ENCODE peak calls at places on chromosomes 7 and 10, in six cellular contexts. F is anterior cingulate cortex, M is DMS79 treated with DMSO at 0.1 percent for 48 hours, A is left ventricle myocardium inferior, N is activated T-helper 1 cell treated with Interleukin-2 at 50 U/mL for 16 hours, T is GM23338. Q is an unnamed sample.

GRCh38 chr7:27277628-27278027 is 35.0 kb downstream of the EVX1 start:
- DNase-seq in M (no peak), T (peak; percentile 25), N (no peak), F (no peak), A (no peak), Q (no peak)

GRCh38 chr10:58573970-58574538 is 61.4 kb downstream of the BICC1 start:
- DNase-seq in M (no peak), T (no peak), A (no peak), N (no peak), F (no peak), Q (no peak)

GRCh38 chr7:139727151-139727705 is 50.6 kb downstream of the HIPK2 start:
- DNase-seq in F (no peak), M (peak; percentile 36), A (no peak), N (no peak), T (no peak), Q (no peak)

GRCh38 chr7:17902599-17902998 is 37.7 kb downstream of the SNX13 start:
- DNase-seq in N (no peak), T (peak; percentile 75), A (no peak), M (no peak), F (no peak), Q (no peak)

GRCh38 chr7:81908220-81908619 is 138.4 kb upstream of the HGF start:
- DNase-seq in T (no peak), M (no peak), A (no peak), F (no peak), N (no peak), Q (no peak)

GRCh38 chr7:102872460-102872859 is 40.3 kb upstream of the LRRC17 start:
- DNase-seq in F (no peak), A (no peak), M (no peak), T (no peak), N (no peak), Q (no peak)

GRCh38 chr10:103852189-103852711 is 3.1 kb downstream of the SH3PXD2A start:
- DNase-seq in T (no peak), M (no peak), A (peak; percentile 58), F (no peak), N (no peak), Q (no peak)

GRCh38 chr7:51802698-51803097 is 486.1 kb upstream of the COBL start:
- DNase-seq in M (no peak), F (no peak), T (peak; percentile 7), N (no peak), A (no peak), Q (no peak)

GRCh38 chr10:7085913-7086589 is 324.8 kb downstream of the SFMBT2 start:
- DNase-seq in F (peak; percentile 24), A (no peak), N (no peak), T (peak; percentile 80), M (no peak), Q (no peak)

GRCh38 chr7:142626420-142627035 is 122.7 kb upstream of the PRSS1 start:
- DNase-seq in M (no peak), T (peak; percentile 92), N (peak; percentile 41), A (no peak), F (no peak), Q (no peak)

GRCh38 chr10:79376078-79376628 is 28.9 kb downstream of the PPIF start:
- DNase-seq in F (no peak), A (no peak), M (no peak), N (no peak), T (no peak), Q (no peak)

GRCh38 chr7:5083291-5083690 is 37.6 kb downstream of the RBAK start:
- DNase-seq in T (no peak), F (no peak), M (no peak), A (no peak), N (no peak), Q (no peak)

GRCh38 chr10:132203256-132204077 is 16.7 kb downstream of the DPYSL4 start:
- DNase-seq in F (no peak), M (no peak), A (no peak), T (no peak), N (no peak), Q (peak; percentile 56)

GRCh38 chr10:121332353-121332752 is 265.9 kb downstream of the FGFR2 start:
- DNase-seq in A (no peak), N (no peak), T (no peak), M (no peak), F (no peak), Q (no peak)

GRCh38 chr10:7819126-7819470 is 793 bp downstream of the TAF3 start:
- DNase-seq in A (peak; percentile 23), M (peak; percentile 6), T (peak; percentile 67), N (no peak), F (peak; percentile 51), Q (no peak)